ENCODE peak calls at places on chromosome 16, in seven cellular contexts. One of them, this sample, is unnamed.

GRCh38 chr16:87496101-87496801 is 3.4 kb upstream of the ZCCHC14 start:
- DNase-seq in cardiac fibroblast: no peak
- DNase-seq in body of pancreas: no peak
- DNase-seq in AG10803: no peak
- DNase-seq in neural progenitor cell: no peak
- DNase-seq in bronchial epithelial cell: no peak
- DNase-seq in psoas muscle: no peak
- DNase-seq in this sample: no peak

GRCh38 chr16:70725912-70726828 is 40.3 kb upstream of the MTSS2 start:
- DNase-seq in cardiac fibroblast: no peak
- DNase-seq in body of pancreas: no peak
- DNase-seq in AG10803: no peak
- DNase-seq in neural progenitor cell: no peak
- DNase-seq in bronchial epithelial cell: no peak
- DNase-seq in psoas muscle: peak
- DNase-seq in this sample: no peak

GRCh38 chr16:53457670-53458069 is 23.4 kb downstream of the RBL2 start:
- DNase-seq in cardiac fibroblast: no peak
- DNase-seq in body of pancreas: no peak
- DNase-seq in AG10803: no peak
- DNase-seq in neural progenitor cell: no peak
- DNase-seq in bronchial epithelial cell: no peak
- DNase-seq in psoas muscle: no peak
- DNase-seq in this sample: peak

GRCh38 chr16:79294568-79294967 is 306.0 kb downstream of the MAF start:
- DNase-seq in cardiac fibroblast: no peak
- DNase-seq in body of pancreas: no peak
- DNase-seq in AG10803: no peak
- DNase-seq in neural progenitor cell: no peak
- DNase-seq in bronchial epithelial cell: no peak
- DNase-seq in psoas muscle: no peak
- DNase-seq in this sample: no peak

GRCh38 chr16:74199066-74199841 is 97.4 kb upstream of the PSMD7 start:
- DNase-seq in cardiac fibroblast: no peak
- DNase-seq in body of pancreas: peak
- DNase-seq in AG10803: no peak
- DNase-seq in neural progenitor cell: no peak
- DNase-seq in bronchial epithelial cell: no peak
- DNase-seq in psoas muscle: no peak
- DNase-seq in this sample: no peak

GRCh38 chr16:30430428-30430970 is 669 bp upstream of the DCTPP1 start:
- DNase-seq in cardiac fibroblast: no peak
- DNase-seq in body of pancreas: no peak
- DNase-seq in AG10803: no peak
- DNase-seq in neural progenitor cell: no peak
- DNase-seq in bronchial epithelial cell: no peak
- DNase-seq in psoas muscle: peak
- DNase-seq in this sample: no peak

GRCh38 chr16:11329080-11329491 is 16.2 kb upstream of the RMI2 start:
- DNase-seq in cardiac fibroblast: peak
- DNase-seq in body of pancreas: no peak
- DNase-seq in AG10803: peak
- DNase-seq in neural progenitor cell: peak
- DNase-seq in bronchial epithelial cell: no peak
- DNase-seq in psoas muscle: no peak
- DNase-seq in this sample: peak

GRCh38 chr16:12252616-12253015 is 276.1 kb downstream of the SNX29 start:
- DNase-seq in cardiac fibroblast: no peak
- DNase-seq in body of pancreas: no peak
- DNase-seq in AG10803: no peak
- DNase-seq in neural progenitor cell: no peak
- DNase-seq in bronchial epithelial cell: no peak
- DNase-seq in psoas muscle: no peak
- DNase-seq in this sample: no peak

GRCh38 chr16:11052080-11052808 is 107.9 kb downstream of the CLEC16A start:
- DNase-seq in cardiac fibroblast: no peak
- DNase-seq in body of pancreas: no peak
- DNase-seq in AG10803: no peak
- DNase-seq in neural progenitor cell: no peak
- DNase-seq in bronchial epithelial cell: peak
- DNase-seq in psoas muscle: no peak
- DNase-seq in this sample: no peak

GRCh38 chr16:73193464-73193863 is 145.5 kb upstream of the ZFHX3 start:
- DNase-seq in cardiac fibroblast: no peak
- DNase-seq in body of pancreas: no peak
- DNase-seq in AG10803: no peak
- DNase-seq in neural progenitor cell: no peak
- DNase-seq in bronchial epithelial cell: no peak
- DNase-seq in psoas muscle: no peak
- DNase-seq in this sample: no peak

GRCh38 chr16:66751135-66751991 is at the start of gene DYNC1LI2:
- DNase-seq in cardiac fibroblast: peak
- DNase-seq in body of pancreas: peak
- DNase-seq in AG10803: peak
- DNase-seq in neural progenitor cell: peak
- DNase-seq in bronchial epithelial cell: peak
- DNase-seq in psoas muscle: peak
- DNase-seq in this sample: peak

GRCh38 chr16:80437707-80438106 is 103.1 kb upstream of the DYNLRB2 start:
- DNase-seq in cardiac fibroblast: no peak
- DNase-seq in body of pancreas: no peak
- DNase-seq in AG10803: no peak
- DNase-seq in neural progenitor cell: peak
- DNase-seq in bronchial epithelial cell: no peak
- DNase-seq in psoas muscle: no peak
- DNase-seq in this sample: no peak

GRCh38 chr16:78094166-78094565 is 5.3 kb upstream of the WWOX start:
- DNase-seq in cardiac fibroblast: no peak
- DNase-seq in body of pancreas: no peak
- DNase-seq in AG10803: no peak
- DNase-seq in neural progenitor cell: no peak
- DNase-seq in bronchial epithelial cell: no peak
- DNase-seq in psoas muscle: no peak
- DNase-seq in this sample: no peak

GRCh38 chr16:23505942-23506605 is 4.2 kb downstream of the GGA2 start:
- DNase-seq in cardiac fibroblast: peak
- DNase-seq in body of pancreas: no peak
- DNase-seq in AG10803: no peak
- DNase-seq in neural progenitor cell: peak
- DNase-seq in bronchial epithelial cell: no peak
- DNase-seq in psoas muscle: no peak
- DNase-seq in this sample: peak

GRCh38 chr16:88403794-88404581 is 21.2 kb downstream of the ZNF469 start:
- DNase-seq in cardiac fibroblast: no peak
- DNase-seq in body of pancreas: no peak
- DNase-seq in AG10803: no peak
- DNase-seq in neural progenitor cell: peak
- DNase-seq in bronchial epithelial cell: peak
- DNase-seq in psoas muscle: no peak
- DNase-seq in this sample: no peak

GRCh38 chr16:27475561-27475960 is 73.6 kb downstream of the IL21R start:
- DNase-seq in cardiac fibroblast: peak
- DNase-seq in body of pancreas: no peak
- DNase-seq in AG10803: peak
- DNase-seq in neural progenitor cell: no peak
- DNase-seq in bronchial epithelial cell: peak
- DNase-seq in psoas muscle: no peak
- DNase-seq in this sample: peak

GRCh38 chr16:10514369-10515055 is 65.9 kb downstream of the EMP2 start:
- DNase-seq in cardiac fibroblast: peak
- DNase-seq in body of pancreas: peak
- DNase-seq in AG10803: peak
- DNase-seq in neural progenitor cell: peak
- DNase-seq in bronchial epithelial cell: peak
- DNase-seq in psoas muscle: no peak
- DNase-seq in this sample: peak

GRCh38 chr16:56294599-56294998 is 103.3 kb downstream of the GNAO1 start:
- DNase-seq in cardiac fibroblast: peak
- DNase-seq in body of pancreas: no peak
- DNase-seq in AG10803: peak
- DNase-seq in neural progenitor cell: no peak
- DNase-seq in bronchial epithelial cell: peak
- DNase-seq in psoas muscle: no peak
- DNase-seq in this sample: peak

GRCh38 chr16:17346774-17347569 is 123.8 kb downstream of the XYLT1 start:
- DNase-seq in cardiac fibroblast: no peak
- DNase-seq in body of pancreas: no peak
- DNase-seq in AG10803: no peak
- DNase-seq in neural progenitor cell: no peak
- DNase-seq in bronchial epithelial cell: no peak
- DNase-seq in psoas muscle: no peak
- DNase-seq in this sample: no peak

GRCh38 chr16:50994995-50995394 is 156.1 kb downstream of the SALL1 start:
- DNase-seq in cardiac fibroblast: no peak
- DNase-seq in body of pancreas: no peak
- DNase-seq in AG10803: no peak
- DNase-seq in neural progenitor cell: no peak
- DNase-seq in bronchial epithelial cell: no peak
- DNase-seq in psoas muscle: no peak
- DNase-seq in this sample: no peak

GRCh38 chr16:51968756-51969155 is 578.2 kb downstream of the TOX3 start:
- DNase-seq in cardiac fibroblast: peak
- DNase-seq in body of pancreas: no peak
- DNase-seq in AG10803: peak
- DNase-seq in neural progenitor cell: no peak
- DNase-seq in bronchial epithelial cell: no peak
- DNase-seq in psoas muscle: no peak
- DNase-seq in this sample: no peak

GRCh38 chr16:49492090-49492801 is 118.6 kb downstream of the C16orf78 start:
- DNase-seq in cardiac fibroblast: peak
- DNase-seq in body of pancreas: peak
- DNase-seq in AG10803: no peak
- DNase-seq in neural progenitor cell: peak
- DNase-seq in bronchial epithelial cell: no peak
- DNase-seq in psoas muscle: peak
- DNase-seq in this sample: peak
- H3K4me3 ChIP-seq in cardiac fibroblast: no peak
- H3K4me3 ChIP-seq in body of pancreas: no peak
- H3K4me3 ChIP-seq in AG10803: no peak
- H3K4me3 ChIP-seq in neural progenitor cell: no peak
- H3K4me3 ChIP-seq in bronchial epithelial cell: no peak
- H3K4me3 ChIP-seq in psoas muscle: peak
- H3K4me3 ChIP-seq in this sample: no peak

GRCh38 chr16:35308674-35309073 is 1849.3 kb downstream of the TP53TG3F start:
- DNase-seq in cardiac fibroblast: no peak
- DNase-seq in body of pancreas: no peak
- DNase-seq in AG10803: no peak
- DNase-seq in neural progenitor cell: no peak
- DNase-seq in bronchial epithelial cell: peak
- DNase-seq in psoas muscle: no peak
- DNase-seq in this sample: no peak

GRCh38 chr16:35310999-35311398 is 1851.6 kb downstream of the TP53TG3F start:
- DNase-seq in cardiac fibroblast: no peak
- DNase-seq in body of pancreas: no peak
- DNase-seq in AG10803: no peak
- DNase-seq in neural progenitor cell: no peak
- DNase-seq in bronchial epithelial cell: no peak
- DNase-seq in psoas muscle: no peak
- DNase-seq in this sample: no peak

GRCh38 chr16:35314298-35314697 is 1854.9 kb downstream of the TP53TG3F start:
- DNase-seq in cardiac fibroblast: no peak
- DNase-seq in body of pancreas: no peak
- DNase-seq in AG10803: no peak
- DNase-seq in neural progenitor cell: no peak
- DNase-seq in bronchial epithelial cell: no peak
- DNase-seq in psoas muscle: no peak
- DNase-seq in this sample: no peak

GRCh38 chr16:35306915-35307314 is 1847.5 kb downstream of the TP53TG3F start:
- DNase-seq in cardiac fibroblast: no peak
- DNase-seq in body of pancreas: no peak
- DNase-seq in AG10803: no peak
- DNase-seq in neural progenitor cell: no peak
- DNase-seq in bronchial epithelial cell: peak
- DNase-seq in psoas muscle: no peak
- DNase-seq in this sample: no peak

DNA sequence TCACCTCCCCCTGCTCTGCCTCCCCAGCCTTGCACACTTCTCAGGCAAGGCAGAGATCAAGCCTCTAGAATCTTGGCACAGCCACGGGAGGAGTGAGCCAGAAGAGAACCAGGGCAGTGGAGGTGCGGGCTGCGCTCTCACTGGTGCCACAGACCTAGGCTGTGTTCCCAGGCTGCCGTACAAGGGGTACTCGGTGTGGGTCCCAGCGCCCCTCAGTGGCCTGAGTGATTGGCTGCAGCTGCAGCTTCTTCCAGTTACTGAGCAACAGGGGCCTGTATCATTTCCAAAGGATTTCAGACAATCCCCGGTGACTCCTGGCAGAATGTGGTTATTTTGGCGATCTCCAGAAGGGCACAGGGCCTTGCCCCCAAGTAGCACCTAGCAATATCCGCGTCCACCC is 1852.1 kb downstream of the TP53TG3F start:
- DNase-seq in cardiac fibroblast: no peak
- DNase-seq in body of pancreas: no peak
- DNase-seq in AG10803: no peak
- DNase-seq in neural progenitor cell: no peak
- DNase-seq in bronchial epithelial cell: no peak
- DNase-seq in psoas muscle: no peak
- DNase-seq in this sample: no peak
- TF ChIP-seq CTCF in cardiac fibroblast: no peak
- TF ChIP-seq CTCF in body of pancreas: no peak
- TF ChIP-seq CTCF in AG10803: no peak
- TF ChIP-seq CTCF in neural progenitor cell: no peak
- TF ChIP-seq CTCF in bronchial epithelial cell: no peak
- TF ChIP-seq CTCF in psoas muscle: no peak
- TF ChIP-seq CTCF in this sample: no peak

GRCh38 chr16:1690810-1691209 is 12.7 kb downstream of the JPT2 start:
- DNase-seq in cardiac fibroblast: no peak
- DNase-seq in body of pancreas: no peak
- DNase-seq in AG10803: no peak
- DNase-seq in neural progenitor cell: no peak
- DNase-seq in bronchial epithelial cell: no peak
- DNase-seq in psoas muscle: no peak
- DNase-seq in this sample: no peak

GRCh38 chr16:1688807-1689560 is 10.9 kb downstream of the JPT2 start:
- DNase-seq in cardiac fibroblast: peak
- DNase-seq in body of pancreas: peak
- DNase-seq in AG10803: no peak
- DNase-seq in neural progenitor cell: no peak
- DNase-seq in bronchial epithelial cell: peak
- DNase-seq in psoas muscle: no peak
- DNase-seq in this sample: peak

GRCh38 chr16:1691956-1692355 is 13.9 kb downstream of the JPT2 start:
- DNase-seq in cardiac fibroblast: peak
- DNase-seq in body of pancreas: no peak
- DNase-seq in AG10803: peak
- DNase-seq in neural progenitor cell: no peak
- DNase-seq in bronchial epithelial cell: peak
- DNase-seq in psoas muscle: no peak
- DNase-seq in this sample: peak

GRCh38 chr16:1689853-1690252 is 11.8 kb downstream of the JPT2 start:
- DNase-seq in cardiac fibroblast: no peak
- DNase-seq in body of pancreas: peak
- DNase-seq in AG10803: no peak
- DNase-seq in neural progenitor cell: no peak
- DNase-seq in bronchial epithelial cell: no peak
- DNase-seq in psoas muscle: no peak
- DNase-seq in this sample: no peak

GRCh38 chr16:1691276-1691675 is 13.2 kb downstream of the JPT2 start:
- DNase-seq in cardiac fibroblast: peak
- DNase-seq in body of pancreas: no peak
- DNase-seq in AG10803: peak
- DNase-seq in neural progenitor cell: no peak
- DNase-seq in bronchial epithelial cell: peak
- DNase-seq in psoas muscle: no peak
- DNase-seq in this sample: peak
- H3K4me3 ChIP-seq in cardiac fibroblast: no peak
- H3K4me3 ChIP-seq in body of pancreas: no peak
- H3K4me3 ChIP-seq in AG10803: no peak
- H3K4me3 ChIP-seq in neural progenitor cell: no peak
- H3K4me3 ChIP-seq in bronchial epithelial cell: no peak
- H3K4me3 ChIP-seq in psoas muscle: no peak
- H3K4me3 ChIP-seq in this sample: no peak

GRCh38 chr16:47036201-47036600 is 62.7 kb upstream of the DNAJA2 start:
- DNase-seq in cardiac fibroblast: no peak
- DNase-seq in body of pancreas: no peak
- DNase-seq in AG10803: no peak
- DNase-seq in neural progenitor cell: no peak
- DNase-seq in bronchial epithelial cell: no peak
- DNase-seq in psoas muscle: no peak
- DNase-seq in this sample: no peak
- TF ChIP-seq CTCF in cardiac fibroblast: no peak
- TF ChIP-seq CTCF in body of pancreas: no peak
- TF ChIP-seq CTCF in AG10803: peak
- TF ChIP-seq CTCF in neural progenitor cell: no peak
- TF ChIP-seq CTCF in bronchial epithelial cell: no peak
- TF ChIP-seq CTCF in psoas muscle: no peak
- TF ChIP-seq CTCF in this sample: no peak

This sample was measured in astrocyte of the spinal cord.